ENCODE peak calls at places on chromosomes 2 and 18, in six cellular contexts. F is K562, Z is GM12878, A is WTC11, X is HepG2, H is H1. Y is an unnamed sample.

GRCh38 chr2:222213084-222213483 is 85.7 kb downstream of the PAX3 start:
- DNase-seq in X (no peak), Z (no peak), A (no peak), F (no peak), H (no peak), Y (no peak)

GRCh38 chr18:38241216-38241615 is 675.6 kb upstream of the CELF4 start:
- DNase-seq in Z (no peak), H (no peak), F (no peak), X (no peak), A (no peak), Y (no peak)

GRCh38 chr2:52976132-52976949 is 791.3 kb upstream of the CHAC2 start:
- DNase-seq in A (peak), Z (no peak), F (no peak), X (no peak), H (peak), Y (peak)

GRCh38 chr2:216078776-216079175 is 2.8 kb downstream of the PECR start:
- DNase-seq in Z (no peak), H (no peak), F (no peak), X (peak), A (no peak), Y (no peak)

GRCh38 chr2:2758793-2759367 is 427.8 kb upstream of the MYT1L start:
- DNase-seq in F (no peak), H (no peak), X (no peak), A (no peak), Z (no peak), Y (no peak)

GRCh38 chr2:223019987-223020717 is 31.8 kb upstream of the KCNE4 start:
- DNase-seq in H (no peak), F (no peak), A (no peak), Z (no peak), X (no peak), Y (no peak)

GRCh38 chr18:6682437-6683111 is 46.9 kb upstream of the ARHGAP28 start:
- DNase-seq in H (no peak), X (no peak), Z (no peak), A (no peak), F (peak), Y (peak)

GRCh38 chr2:66772618-66773017 is 337.7 kb downstream of the MEIS1 start:
- DNase-seq in F (no peak), Z (no peak), X (no peak), A (no peak), H (no peak), Y (peak)

GRCh38 chr2:28869494-28870145 is 489 bp downstream of the TRMT61B start:
- DNase-seq in H (no peak), X (no peak), Z (no peak), A (no peak), F (no peak), Y (peak)

GRCh38 chr18:12155996-12156395 is 62.4 kb downstream of the ANKRD62 start:
- DNase-seq in A (no peak), Z (no peak), H (no peak), F (no peak), X (no peak), Y (no peak)

GRCh38 chr18:58544179-58544578 is 84.7 kb downstream of the ALPK2 start:
- DNase-seq in F (no peak), X (no peak), A (no peak), Z (no peak), H (no peak), Y (no peak)

GRCh38 chr18:777021-777420 is 35.0 kb downstream of the YES1 start:
- DNase-seq in Z (no peak), F (no peak), H (no peak), A (no peak), X (no peak), Y (no peak)

GRCh38 chr2:145729993-145730770 is 1210.3 kb upstream of the ZEB2 start:
- DNase-seq in F (peak), A (no peak), X (no peak), Z (no peak), H (no peak), Y (no peak)

GRCh38 chr2:152587187-152587947 is 129.9 kb downstream of the PRPF40A start:
- DNase-seq in A (no peak), H (no peak), Z (no peak), F (peak), X (no peak), Y (no peak)

GRCh38 chr2:134405641-134406081 is 151.8 kb downstream of the MGAT5 start:
- DNase-seq in A (no peak), H (no peak), F (no peak), X (no peak), Z (no peak), Y (no peak)

GRCh38 chr2:119427756-119428155 is 3.9 kb upstream of the TMEM37 start:
- DNase-seq in X (no peak), F (no peak), Z (no peak), A (no peak), H (no peak), Y (no peak)

DNA sequence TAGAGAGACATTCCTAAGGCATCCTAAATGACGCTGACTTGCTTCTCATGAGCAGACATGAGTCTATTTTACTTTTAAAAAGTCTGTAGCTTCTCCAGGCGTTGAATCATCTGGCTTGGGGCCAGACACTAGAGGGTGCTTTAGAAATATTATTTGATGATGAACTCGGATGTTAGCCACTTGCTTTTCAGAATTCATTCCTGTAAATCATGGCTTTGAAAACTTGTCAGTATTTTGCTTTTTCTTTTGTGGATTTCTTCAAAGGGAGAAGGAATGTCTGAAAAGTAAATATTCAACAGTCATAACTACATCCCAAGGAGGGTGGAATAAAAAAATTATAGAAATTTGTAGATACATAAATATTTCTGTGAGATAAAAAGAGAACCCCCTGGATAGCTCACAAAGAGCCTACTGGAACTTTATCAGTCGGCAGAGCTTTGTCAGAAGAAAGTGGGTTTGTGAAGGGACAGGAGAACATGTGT is 370.8 kb downstream of the OSR1 start:
- DNase-seq in X (peak), H (no peak), A (no peak), F (no peak), Z (no peak), Y (no peak)
- TF ChIP-seq CTCF in X (peak), H (no peak), A (no peak), F (no peak), Z (no peak), Y (peak)

DNA sequence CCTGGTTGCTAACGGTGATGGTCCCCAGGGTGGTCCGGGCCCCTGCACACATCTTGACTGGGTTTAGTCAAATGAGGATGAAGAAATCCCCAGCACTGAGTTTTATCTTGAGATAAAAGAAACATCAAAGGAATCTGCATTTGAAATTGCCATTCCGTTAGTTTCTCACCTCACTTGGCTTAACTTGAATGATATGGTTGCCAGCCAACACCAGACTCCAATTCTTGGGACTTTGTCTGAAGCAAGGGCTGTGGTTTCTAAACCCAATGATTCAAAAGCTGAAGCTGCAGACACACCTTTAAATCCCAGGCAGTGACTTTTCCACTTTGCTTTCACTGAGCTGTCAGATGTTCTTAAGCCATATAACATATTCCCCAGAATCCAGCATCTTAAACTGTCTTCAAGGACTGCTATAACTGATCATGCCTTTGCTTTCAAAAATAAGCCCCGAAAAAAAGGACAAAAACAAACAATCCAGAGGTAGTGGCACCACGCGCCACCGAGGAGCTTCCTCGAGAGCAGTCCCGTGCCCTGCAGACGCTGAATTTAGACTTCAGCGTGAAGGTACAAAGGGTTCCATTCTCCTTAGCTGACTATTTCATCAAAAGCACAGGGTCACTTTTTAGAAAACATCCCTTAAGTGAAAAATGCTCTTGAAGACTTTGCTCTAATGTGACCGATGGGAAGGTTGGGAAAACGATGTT is 189.3 kb downstream of the HDAC4 start:
- DNase-seq in A (no peak), X (no peak), F (no peak), H (no peak), Z (no peak), Y (no peak)
- TF ChIP-seq CREB1 in A (no peak), X (no peak), F (no peak), H (no peak), Z (no peak), Y (no peak)

GRCh38 chr2:65382776-65383357 is 49.5 kb downstream of the SPRED2 start:
- DNase-seq in F (peak), Z (no peak), H (no peak), X (peak), A (no peak), Y (peak)

GRCh38 chr2:65383571-65384488 is 48.6 kb downstream of the SPRED2 start:
- DNase-seq in F (peak), A (no peak), H (no peak), X (no peak), Z (no peak), Y (no peak)

GRCh38 chr2:65380243-65380642 is 52.2 kb downstream of the SPRED2 start:
- DNase-seq in A (no peak), X (no peak), H (no peak), Z (no peak), F (no peak), Y (no peak)

GRCh38 chr2:65381607-65382032 is 50.8 kb downstream of the SPRED2 start:
- DNase-seq in F (no peak), X (no peak), Z (no peak), A (no peak), H (no peak), Y (no peak)

GRCh38 chr2:65382323-65382722 is 50.1 kb downstream of the SPRED2 start:
- DNase-seq in H (no peak), F (no peak), Z (no peak), A (no peak), X (no peak), Y (no peak)
- TF ChIP-seq CTCF in H (no peak), F (no peak), Z (peak), A (no peak), X (no peak), Y (no peak)

DNA sequence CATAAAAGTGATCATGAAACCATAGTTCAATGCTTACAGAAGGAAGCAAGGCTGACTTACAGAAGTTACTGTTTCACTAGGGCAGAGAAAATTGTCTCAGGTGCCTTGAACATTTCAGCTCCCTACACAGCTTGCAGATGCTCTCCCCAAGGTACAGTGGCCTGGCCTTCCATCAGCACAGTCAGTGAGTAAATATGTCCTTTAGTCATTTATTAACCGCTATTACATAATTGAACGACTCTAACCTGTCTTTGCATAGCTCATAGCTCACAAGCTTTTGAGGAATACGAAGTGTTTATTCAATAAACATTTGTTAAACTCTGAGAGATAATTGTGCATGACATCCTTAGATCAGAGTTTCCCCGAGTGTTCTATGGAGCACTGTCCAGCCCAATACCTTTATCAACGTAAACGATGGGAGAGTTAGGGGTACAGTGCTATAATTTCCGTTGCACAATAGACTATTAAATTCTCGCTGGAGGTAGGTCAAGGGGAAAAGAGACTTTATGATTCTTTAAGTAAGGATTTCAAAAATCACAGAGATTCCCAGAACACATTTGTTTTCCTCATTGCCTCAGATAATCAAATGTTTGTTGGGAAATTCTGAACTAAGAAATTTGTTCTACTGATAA is 677.8 kb downstream of the TSN start:
- DNase-seq in F (no peak), A (no peak), H (no peak), X (peak), Z (peak), Y (no peak)
- TF ChIP-seq CREB1 in F (no peak), A (no peak), H (no peak), X (no peak), Z (no peak), Y (no peak)

GRCh38 chr2:43021791-43022500 is 204.5 kb downstream of the ZFP36L2 start:
- DNase-seq in A (peak), X (peak), Z (no peak), H (peak), F (peak), Y (peak)
- TF ChIP-seq CTCF in A (peak), X (peak), Z (no peak), H (peak), F (peak), Y (peak)

DNA sequence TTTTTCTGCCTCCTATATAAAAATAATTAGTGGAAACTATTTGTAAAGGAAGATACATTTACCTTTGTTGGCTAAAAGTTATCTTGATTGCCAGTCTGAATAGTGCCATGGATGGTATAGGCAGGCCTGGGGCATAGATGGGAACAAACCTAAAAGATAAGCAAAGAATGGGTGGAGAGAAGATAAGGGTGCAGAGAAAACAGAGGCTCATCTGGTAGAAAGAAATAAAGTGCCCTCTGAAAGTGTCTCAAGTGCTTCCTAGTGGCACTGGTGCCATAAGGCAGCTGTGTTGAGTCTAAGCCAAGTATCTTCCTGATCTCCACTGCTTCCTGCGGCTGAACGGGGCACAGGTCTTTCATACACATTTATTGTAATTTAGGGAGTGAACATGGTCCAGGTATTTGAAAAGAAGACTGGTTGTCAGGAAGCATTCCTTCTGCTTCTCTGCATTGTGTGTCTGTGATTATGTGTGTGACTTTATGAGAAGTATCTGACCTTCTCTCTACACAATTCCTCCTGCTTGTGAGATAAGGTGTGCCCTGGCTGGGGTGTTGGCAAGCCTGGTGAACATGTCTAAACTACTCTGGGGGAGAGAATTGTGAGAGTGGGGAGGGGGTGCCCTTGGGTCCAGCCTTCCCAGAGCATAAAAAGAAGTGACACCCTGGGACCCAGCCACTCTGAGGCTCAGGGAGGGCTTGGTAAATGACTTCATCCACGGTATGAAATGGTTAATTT is 280.5 kb downstream of the CAMKMT start:
- DNase-seq in Z (no peak), X (no peak), A (no peak), H (no peak), F (no peak), Y (no peak)
- TF ChIP-seq CREB1 in Z (no peak), X (no peak), A (no peak), H (no peak), F (no peak), Y (no peak)

DNA sequence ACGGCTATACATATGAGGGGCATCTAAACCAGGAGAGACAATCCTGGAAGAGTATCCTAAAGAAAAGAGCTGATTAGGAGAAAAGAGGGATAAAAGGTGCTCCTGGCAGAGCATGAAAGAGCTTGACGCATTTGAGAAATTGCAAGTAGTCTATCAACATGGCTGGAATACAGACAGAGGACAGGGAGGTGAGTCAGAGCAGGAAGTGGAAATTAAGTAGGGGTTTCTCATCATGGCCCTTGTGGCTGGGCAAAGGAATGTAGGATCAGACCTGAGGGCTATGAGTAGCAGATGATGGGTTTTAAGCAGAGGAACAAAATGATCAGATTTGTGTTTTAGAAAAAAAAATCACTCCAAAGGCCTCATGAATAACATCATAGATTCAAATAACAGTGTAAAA is 49.2 kb upstream of the UGP2 start:
- DNase-seq in F (no peak), H (no peak), X (no peak), Z (no peak), A (no peak), Y (no peak)
- TF ChIP-seq CTCF in F (no peak), H (no peak), X (no peak), Z (no peak), A (no peak), Y (no peak)

GRCh38 chr2:47299555-47299954 is 103.4 kb upstream of the MSH2 start:
- DNase-seq in F (no peak), H (no peak), X (no peak), A (no peak), Z (no peak), Y (no peak)

GRCh38 chr2:47300609-47301276 is 102.2 kb upstream of the MSH2 start:
- DNase-seq in H (no peak), X (no peak), Z (peak), A (no peak), F (no peak), Y (no peak)

GRCh38 chr2:47298739-47299138 is 104.2 kb upstream of the MSH2 start:
- DNase-seq in H (no peak), A (no peak), F (no peak), X (no peak), Z (no peak), Y (no peak)

GRCh38 chr2:47301277-47301618 is 101.7 kb upstream of the MSH2 start:
- DNase-seq in H (no peak), F (no peak), X (no peak), Z (peak), A (no peak), Y (no peak)

GRCh38 chr2:47300081-47300480 is 102.9 kb upstream of the MSH2 start:
- DNase-seq in X (no peak), F (no peak), H (no peak), Z (no peak), A (no peak), Y (no peak)
- TF ChIP-seq CREB1 in X (no peak), F (no peak), H (no peak), Z (no peak), A (no peak), Y (no peak)

GRCh38 chr2:158994920-158995676 is 26.7 kb downstream of the TANC1 start:
- DNase-seq in X (peak), H (no peak), A (no peak), Z (no peak), F (no peak), Y (peak)

GRCh38 chr2:158998486-158999248 is 30.2 kb downstream of the TANC1 start:
- DNase-seq in X (peak), H (no peak), F (no peak), Z (no peak), A (no peak), Y (no peak)

GRCh38 chr2:158995677-158996049 is 27.2 kb downstream of the TANC1 start:
- DNase-seq in A (no peak), X (no peak), H (no peak), Z (no peak), F (no peak), Y (no peak)

GRCh38 chr2:158997037-158997785 is 28.8 kb downstream of the TANC1 start:
- DNase-seq in A (no peak), F (no peak), Z (no peak), H (no peak), X (peak), Y (no peak)

GRCh38 chr2:158996378-158996993 is 28.0 kb downstream of the TANC1 start:
- DNase-seq in X (no peak), H (no peak), A (no peak), F (no peak), Z (no peak), Y (no peak)
- TF ChIP-seq CTCF in X (no peak), H (no peak), A (peak), F (no peak), Z (no peak), Y (no peak)